ENCODE peak calls at places on chromosomes 13 and 19, in five cellular contexts. D, P, R, U and B are unnamed samples.

GRCh38 chr19:16303755-16304154 is 20.9 kb upstream of the KLF2 start:
- DNase-seq in D (no peak), U (no peak), P (no peak), R (no peak), B (no peak)

GRCh38 chr13:110713981-110714797 is 689 bp downstream of the ING1 start:
- DNase-seq in P (peak; percentile 32), U (peak; percentile 54), D (peak; percentile 85), R (no peak), B (peak; percentile 65)

GRCh38 chr13:34847751-34848150 is 94.3 kb upstream of the NBEA start:
- DNase-seq in P (no peak), U (no peak), R (no peak), D (no peak), B (no peak)

GRCh38 chr19:49861541-49862410 is 5.6 kb downstream of the PNKP start:
- DNase-seq in D (no peak), P (no peak), U (no peak), R (no peak), B (peak; percentile 79)

GRCh38 chr19:9456018-9456689 is 20.8 kb upstream of the ZNF266 start:
- DNase-seq in U (no peak), R (no peak), D (no peak), P (peak; percentile 13), B (no peak)

GRCh38 chr13:102868366-102868936 is 22.6 kb downstream of the ERCC5 start:
- DNase-seq in D (no peak), P (no peak), R (no peak), U (no peak), B (no peak)

GRCh38 chr19:3061214-3062161 is 807 bp downstream of the TLE5 start:
- DNase-seq in P (no peak), R (no peak), D (peak; percentile 77), U (peak; percentile 67), B (peak; percentile 83)

GRCh38 chr19:54470991-54471782 is 1.9 kb downstream of the CDC42EP5 start:
- DNase-seq in P (peak; percentile 28), U (peak; percentile 24), D (no peak), R (no peak), B (no peak)

GRCh38 chr19:58212336-58213074 is 16.2 kb upstream of the ZNF544 start:
- DNase-seq in D (no peak), P (no peak), R (no peak), U (no peak), B (no peak)

GRCh38 chr19:16247353-16248182 is 49.9 kb downstream of the AP1M1 start:
- DNase-seq in P (peak; percentile 70), U (peak; percentile 89), D (peak; percentile 92), R (peak; percentile 63), B (peak; percentile 97)

GRCh38 chr19:58519087-58519354 is 589 bp downstream of the ZBTB45 start:
- DNase-seq in D (no peak), R (peak; percentile 62), P (peak; percentile 65), U (peak; percentile 68), B (peak; percentile 65)

GRCh38 chr19:15234525-15235130 is 2.4 kb upstream of the EPHX3 start:
- DNase-seq in U (no peak), P (no peak), D (no peak), R (no peak), B (no peak)

GRCh38 chr13:35976126-35976525 is 155.1 kb downstream of the DCLK1 start:
- DNase-seq in D (no peak), P (no peak), U (no peak), R (no peak), B (no peak)

GRCh38 chr13:27909378-27909777 is 10.4 kb upstream of the PDX1 start:
- DNase-seq in D (no peak), R (no peak), P (no peak), U (no peak), B (no peak)